ENCODE peak calls at places on chromosomes 3 and 15, in ten cellular contexts. A, G, F, Z, L, H, S, N, B and I are unnamed samples.

GRCh38 chr3:50390523-50391177 is 31.3 kb upstream of the TMEM115 start:
- DNase-seq in A (no peak), G (no peak), F (no peak), Z (no peak), L (no peak), H (no peak), S (peak), N (no peak), B (no peak), I (peak)

GRCh38 chr3:107412376-107412775 is 35.1 kb downstream of the CCDC54 start:
- DNase-seq in A (no peak), G (no peak), F (no peak), Z (no peak), L (no peak), H (no peak), S (no peak), N (no peak), B (no peak), I (peak)

GRCh38 chr15:79680721-79681120 is 216.1 kb downstream of the MTHFS start:
- DNase-seq in A (peak), G (no peak), F (no peak), Z (no peak), L (no peak), H (peak), S (no peak), N (peak), B (no peak), I (peak)

GRCh38 chr3:71517206-71517855 is 66.2 kb downstream of the FOXP1 start:
- DNase-seq in A (no peak), G (no peak), F (no peak), Z (no peak), L (no peak), H (no peak), S (no peak), N (no peak), B (no peak), I (no peak)

GRCh38 chr3:141530133-141530768 is 43.4 kb downstream of the RASA2 start:
- DNase-seq in A (peak), G (no peak), F (no peak), Z (no peak), L (no peak), H (peak), S (no peak), N (no peak), B (no peak), I (peak)

GRCh38 chr15:32803631-32804030 is 85.8 kb downstream of the GREM1 start:
- DNase-seq in A (no peak), G (no peak), F (no peak), Z (no peak), L (no peak), H (no peak), S (no peak), N (no peak), B (no peak), I (no peak)

GRCh38 chr15:57138260-57138895 is 219.9 kb downstream of the TCF12 start:
- DNase-seq in A (peak), G (peak), F (no peak), Z (no peak), L (peak), H (no peak), S (peak), N (peak), B (peak), I (peak)

GRCh38 chr3:59766165-59766872 is 716.5 kb upstream of the CFAP20DC start:
- DNase-seq in A (peak), G (no peak), F (no peak), Z (no peak), L (no peak), H (peak), S (no peak), N (no peak), B (no peak), I (peak)

GRCh38 chr3:127604546-127605165 is 6.4 kb downstream of the MCM2 start:
- DNase-seq in A (no peak), G (no peak), F (no peak), Z (no peak), L (no peak), H (no peak), S (no peak), N (no peak), B (no peak), I (no peak)

GRCh38 chr3:187567026-187567425 is 103.2 kb downstream of the SST start:
- DNase-seq in A (no peak), G (no peak), F (no peak), Z (no peak), L (no peak), H (no peak), S (no peak), N (no peak), B (no peak), I (peak)

GRCh38 chr15:83446904-83447708 is at the start of gene SH3GL3:
- DNase-seq in A (peak), G (peak), F (no peak), Z (peak), L (peak), H (no peak), S (peak), N (peak), B (peak), I (peak)

GRCh38 chr3:197748597-197749314 is 927 bp upstream of the FYTTD1 start:
- DNase-seq in A (peak), G (no peak), F (no peak), Z (no peak), L (no peak), H (no peak), S (no peak), N (no peak), B (no peak), I (no peak)

GRCh38 chr15:88489321-88489720 is 21.8 kb downstream of the MRPS11 start:
- DNase-seq in A (no peak), G (no peak), F (no peak), Z (no peak), L (no peak), H (no peak), S (no peak), N (no peak), B (no peak), I (no peak)

GRCh38 chr3:72088486-72089025 is 303.6 kb upstream of the PROK2 start:
- DNase-seq in A (no peak), G (no peak), F (no peak), Z (no peak), L (no peak), H (no peak), S (no peak), N (no peak), B (no peak), I (no peak)

GRCh38 chr3:133930341-133930933 is 34.8 kb upstream of the RAB6B start:
- DNase-seq in A (peak), G (no peak), F (no peak), Z (no peak), L (no peak), H (no peak), S (no peak), N (peak), B (no peak), I (peak)

GRCh38 chr3:124620600-124621063 is 109.6 kb upstream of the UMPS start:
- DNase-seq in A (peak), G (no peak), F (peak), Z (peak), L (no peak), H (no peak), S (peak), N (peak), B (peak), I (peak)

GRCh38 chr3:72238341-72238740 is 453.4 kb upstream of the PROK2 start:
- DNase-seq in A (peak), G (no peak), F (no peak), Z (no peak), L (no peak), H (no peak), S (no peak), N (no peak), B (no peak), I (no peak)

GRCh38 chr15:100083572-100083971 is 258.2 kb downstream of the ADAMTS17 start:
- DNase-seq in A (no peak), G (no peak), F (no peak), Z (no peak), L (no peak), H (no peak), S (peak), N (no peak), B (no peak), I (no peak)

GRCh38 chr3:153350420-153350819 is 188.4 kb downstream of the RAP2B start:
- DNase-seq in A (peak), G (no peak), F (no peak), Z (no peak), L (no peak), H (peak), S (no peak), N (peak), B (no peak), I (peak)

GRCh38 chr3:35867782-35868181 is 228.5 kb downstream of the ARPP21 start:
- DNase-seq in A (no peak), G (no peak), F (no peak), Z (no peak), L (no peak), H (no peak), S (no peak), N (no peak), B (no peak), I (no peak)

GRCh38 chr3:123716421-123716820 is 131.6 kb upstream of the HACD2 start:
- DNase-seq in A (no peak), G (no peak), F (no peak), Z (no peak), L (no peak), H (no peak), S (no peak), N (no peak), B (no peak), I (no peak)

GRCh38 chr3:11078826-11079520 is 75.3 kb upstream of the HRH1 start:
- DNase-seq in A (no peak), G (no peak), F (no peak), Z (no peak), L (no peak), H (no peak), S (no peak), N (no peak), B (no peak), I (no peak)

GRCh38 chr3:187291001-187291511 is 481 bp downstream of the MASP1 start:
- DNase-seq in A (peak), G (no peak), F (no peak), Z (no peak), L (peak), H (peak), S (peak), N (peak), B (no peak), I (no peak)

GRCh38 chr3:141486735-141487418 is at the start of gene RASA2:
- DNase-seq in A (peak), G (peak), F (peak), Z (peak), L (peak), H (no peak), S (peak), N (no peak), B (peak), I (peak)

GRCh38 chr3:114586119-114586518 is 292.3 kb downstream of the TIGIT start:
- DNase-seq in A (no peak), G (no peak), F (no peak), Z (no peak), L (no peak), H (no peak), S (no peak), N (no peak), B (no peak), I (no peak)

GRCh38 chr15:32667321-32667720 is 25.8 kb downstream of the SCG5 start:
- DNase-seq in A (no peak), G (no peak), F (no peak), Z (no peak), L (no peak), H (no peak), S (no peak), N (no peak), B (no peak), I (no peak)

GRCh38 chr15:101127503-101128076 is 124.3 kb downstream of the CHSY1 start:
- DNase-seq in A (peak), G (no peak), F (peak), Z (peak), L (no peak), H (peak), S (peak), N (peak), B (no peak), I (peak)

GRCh38 chr3:43995078-43995928 is 246.4 kb upstream of the TOPAZ1 start:
- DNase-seq in A (peak), G (no peak), F (no peak), Z (no peak), L (peak), H (no peak), S (no peak), N (no peak), B (peak), I (peak)

GRCh38 chr3:110391640-110392395 is 679.8 kb upstream of the NECTIN3 start:
- DNase-seq in A (no peak), G (no peak), F (no peak), Z (no peak), L (no peak), H (no peak), S (no peak), N (peak), B (no peak), I (no peak)

GRCh38 chr3:127478922-127479321 is 111.6 kb downstream of the TPRA1 start:
- DNase-seq in A (no peak), G (no peak), F (no peak), Z (no peak), L (no peak), H (no peak), S (no peak), N (no peak), B (no peak), I (no peak)

GRCh38 chr3:146125946-146126345 is 35.0 kb downstream of the PLOD2 start:
- DNase-seq in A (peak), G (no peak), F (no peak), Z (no peak), L (no peak), H (peak), S (no peak), N (peak), B (no peak), I (peak)
- TF ChIP-seq CTCF in A (no peak), G (no peak), F (no peak), Z (no peak), L (no peak), H (no peak), S (no peak), N (no peak), B (no peak), I (no peak)

GRCh38 chr3:69547457-69548014 is 161.6 kb upstream of the FRMD4B start:
- DNase-seq in A (no peak), G (no peak), F (no peak), Z (no peak), L (no peak), H (no peak), S (no peak), N (no peak), B (no peak), I (peak)

GRCh38 chr3:69541059-69541471 is 155.2 kb upstream of the FRMD4B start:
- DNase-seq in A (peak), G (peak), F (no peak), Z (no peak), L (peak), H (no peak), S (no peak), N (no peak), B (peak), I (peak)

GRCh38 chr3:69543080-69543429 is 157.2 kb upstream of the FRMD4B start:
- DNase-seq in A (no peak), G (no peak), F (no peak), Z (no peak), L (no peak), H (no peak), S (no peak), N (no peak), B (no peak), I (no peak)

GRCh38 chr3:69541823-69542264 is 156.0 kb upstream of the FRMD4B start:
- DNase-seq in A (peak), G (peak), F (no peak), Z (peak), L (no peak), H (no peak), S (no peak), N (no peak), B (peak), I (no peak)

DNA sequence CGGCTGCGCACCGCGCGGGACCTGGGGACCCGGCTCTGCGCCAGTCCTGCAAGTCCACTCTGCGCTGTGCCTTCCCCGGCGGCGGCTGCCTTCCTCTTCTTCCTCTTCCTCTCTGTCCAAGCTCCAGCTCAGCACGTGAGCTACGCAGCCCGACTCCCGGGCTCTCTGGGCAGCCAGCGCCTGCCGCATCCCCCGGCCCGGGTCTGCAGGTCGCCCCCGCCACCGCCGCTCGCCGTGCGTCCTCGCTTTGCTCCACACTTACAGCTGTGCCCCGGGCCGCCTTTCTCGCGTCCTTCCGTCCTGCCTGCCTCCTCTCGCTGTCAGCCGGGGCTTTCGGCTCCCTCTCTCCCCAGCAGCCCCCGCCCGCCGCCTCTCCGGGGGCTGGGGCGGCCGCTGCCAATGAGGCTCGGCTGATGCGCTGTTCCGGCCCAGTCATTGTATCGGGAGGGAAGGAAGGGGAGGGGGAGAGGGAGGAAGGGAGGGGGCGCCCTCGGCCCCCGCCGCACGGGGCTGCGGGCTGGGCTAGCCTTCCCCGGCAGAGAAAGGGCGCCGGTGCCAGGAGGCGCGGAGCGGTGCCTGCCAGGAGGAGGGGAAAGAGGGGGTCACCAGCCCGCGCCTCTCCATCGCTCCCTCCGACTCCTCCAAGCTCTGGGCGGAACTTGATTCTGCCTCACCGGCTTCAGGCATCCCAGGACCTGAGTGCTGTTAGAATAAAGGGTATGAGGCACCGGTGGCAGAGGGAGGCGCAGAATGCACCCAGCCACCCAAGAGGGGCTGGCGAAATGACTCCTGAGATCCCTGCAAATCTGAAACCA is 156.6 kb upstream of the FRMD4B start:
- DNase-seq in A (peak), G (peak), F (no peak), Z (peak), L (peak), H (no peak), S (peak), N (no peak), B (peak), I (peak)
- TF ChIP-seq CTCF in A (no peak), G (no peak), F (no peak), Z (no peak), L (no peak), H (no peak), S (no peak), N (no peak), B (no peak), I (no peak)

DNA sequence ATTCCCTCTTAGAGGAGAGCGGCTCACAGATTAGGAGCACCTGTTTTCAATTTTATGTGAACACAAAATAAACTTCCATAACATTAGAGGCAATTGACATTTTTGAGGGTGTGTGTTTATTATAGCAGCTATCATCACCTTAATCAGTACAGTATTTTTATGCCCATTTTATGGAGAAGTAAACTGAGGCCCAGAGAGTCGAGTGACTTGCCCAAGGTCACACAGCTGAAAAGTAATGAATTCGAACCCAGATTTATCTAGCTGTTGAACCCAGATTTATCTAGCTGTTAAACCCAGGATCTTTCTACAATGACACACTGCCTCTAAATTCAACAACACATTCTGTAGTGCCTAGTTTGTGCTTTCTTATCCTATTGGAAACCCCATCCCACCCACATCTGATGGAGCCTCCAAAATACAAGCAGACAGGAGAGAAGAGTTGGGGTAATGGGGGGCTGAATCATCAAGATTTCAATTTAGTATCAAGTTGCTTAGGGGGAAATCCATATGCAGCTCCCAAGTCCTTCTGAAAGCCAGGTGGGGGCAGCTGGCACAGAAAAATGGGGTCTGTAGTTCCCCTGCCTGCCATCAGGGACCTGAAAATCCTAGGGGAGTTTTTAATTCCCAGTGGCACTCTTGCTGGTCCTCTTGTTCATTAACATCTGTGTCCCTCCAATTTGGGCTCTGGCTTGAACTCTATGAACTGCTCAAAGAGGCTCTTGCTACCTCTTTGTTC is 50.4 kb upstream of the TRA2B start:
- DNase-seq in A (no peak), G (no peak), F (no peak), Z (no peak), L (no peak), H (no peak), S (no peak), N (no peak), B (no peak), I (no peak)
- TF ChIP-seq CTCF in A (no peak), G (peak), F (no peak), Z (no peak), L (no peak), H (peak), S (no peak), N (peak), B (no peak), I (no peak)

GRCh38 chr3:115932807-115933206 is 309.5 kb downstream of the GAP43 start:
- DNase-seq in A (no peak), G (no peak), F (no peak), Z (no peak), L (no peak), H (no peak), S (no peak), N (no peak), B (no peak), I (no peak)

GRCh38 chr3:115931581-115931980 is 308.3 kb downstream of the GAP43 start:
- DNase-seq in A (no peak), G (no peak), F (no peak), Z (no peak), L (no peak), H (no peak), S (no peak), N (no peak), B (no peak), I (no peak)

DNA sequence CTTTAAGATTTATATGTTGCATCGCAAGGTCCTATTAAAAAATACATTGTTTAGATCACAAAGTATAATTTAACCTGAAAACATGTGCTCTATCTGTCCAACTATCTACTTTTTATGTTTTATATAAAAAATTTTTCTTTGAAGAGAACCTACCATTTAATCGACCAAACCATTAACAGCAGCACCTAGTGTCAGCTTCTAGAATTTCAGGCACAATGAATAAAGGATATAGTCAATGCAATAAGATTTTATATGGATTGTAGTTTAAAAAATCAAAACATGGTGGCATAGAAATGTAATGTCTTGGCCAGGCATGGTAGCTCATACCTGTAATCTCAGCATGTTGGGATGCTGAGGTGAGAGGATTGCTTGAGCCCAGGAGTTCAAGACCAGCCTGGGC is 313.7 kb downstream of the GAP43 start:
- DNase-seq in A (no peak), G (no peak), F (no peak), Z (no peak), L (no peak), H (no peak), S (no peak), N (peak), B (no peak), I (no peak)
- TF ChIP-seq CTCF in A (peak), G (peak), F (no peak), Z (no peak), L (peak), H (peak), S (no peak), N (peak), B (peak), I (peak)

GRCh38 chr3:176058856-176059255 is 1138.4 kb downstream of the TBL1XR1 start:
- DNase-seq in A (no peak), G (no peak), F (no peak), Z (no peak), L (no peak), H (no peak), S (no peak), N (no peak), B (no peak), I (no peak)
- TF ChIP-seq CTCF in A (no peak), G (no peak), F (no peak), Z (no peak), L (no peak), H (no peak), S (no peak), N (no peak), B (no peak), I (no peak)

GRCh38 chr15:40964634-40965033 is 11.4 kb downstream of the CHAC1 start:
- DNase-seq in A (no peak), G (no peak), F (no peak), Z (no peak), L (no peak), H (no peak), S (no peak), N (no peak), B (no peak), I (no peak)
- TF ChIP-seq CTCF in A (no peak), G (no peak), F (no peak), Z (no peak), L (no peak), H (no peak), S (no peak), N (no peak), B (no peak), I (no peak)